ENCODE peak calls at places on chromosomes 3 and 15, in four cellular contexts. D, E, A and L are unnamed samples.

GRCh38 chr3:169028716-169029115 is 634.8 kb downstream of the MECOM start:
- DNase-seq in D (no peak), E (no peak), A (no peak), L (no peak)

GRCh38 chr3:37899711-37900306 is 38.1 kb downstream of the CTDSPL start:
- DNase-seq in D (no peak), E (no peak), A (no peak), L (no peak)

GRCh38 chr3:94694894-94695293 is 632.0 kb downstream of the NSUN3 start:
- DNase-seq in D (no peak), E (no peak), A (peak; percentile 19), L (no peak)

GRCh38 chr3:108241721-108242120 is 19.5 kb upstream of the IFT57 start:
- DNase-seq in D (no peak), E (no peak), A (no peak), L (no peak)

GRCh38 chr15:67178569-67179210 is 75.8 kb downstream of the AAGAB start:
- DNase-seq in D (peak; percentile 98), E (no peak), A (peak; percentile 99), L (peak; percentile 99)

GRCh38 chr3:122956685-122957455 is 70.7 kb downstream of the SEMA5B start:
- DNase-seq in D (no peak), E (no peak), A (no peak), L (no peak)

GRCh38 chr3:147218976-147219375 is 187.4 kb downstream of the ZIC4 start:
- DNase-seq in D (no peak), E (no peak), A (peak; percentile 29), L (no peak)

GRCh38 chr15:53835309-53835708 is 75.8 kb upstream of the WDR72 start:
- DNase-seq in D (no peak), E (no peak), A (no peak), L (no peak)

GRCh38 chr15:42723068-42723467 is 13.9 kb downstream of the CDAN1 start:
- DNase-seq in D (no peak), E (no peak), A (peak; percentile 36), L (no peak)

GRCh38 chr15:66748320-66748779 is 46.3 kb downstream of the SMAD6 start:
- DNase-seq in D (peak; percentile 62), E (no peak), A (peak; percentile 90), L (peak; percentile 85)

GRCh38 chr3:120025520-120025919 is 68.7 kb downstream of the GSK3B start:
- DNase-seq in D (no peak), E (no peak), A (no peak), L (no peak)

GRCh38 chr3:149376728-149377407 is 581 bp downstream of the TM4SF1 start:
- DNase-seq in D (no peak), E (no peak), A (peak; percentile 56), L (peak; percentile 78)

GRCh38 chr3:140216249-140216648 is 281.3 kb downstream of the CLSTN2 start:
- DNase-seq in D (no peak), E (no peak), A (peak; percentile 13), L (no peak)

GRCh38 chr3:61381745-61382392 is 130.6 kb upstream of the FHIT start:
- DNase-seq in D (peak; percentile 9), E (peak; percentile 15), A (peak; percentile 52), L (peak; percentile 21)

GRCh38 chr3:171615281-171615680 is 155.1 kb upstream of the TNIK start:
- DNase-seq in D (no peak), E (no peak), A (no peak), L (peak; percentile 31)

GRCh38 chr3:88013592-88013991 is 45.2 kb downstream of the CGGBP1 start:
- DNase-seq in D (no peak), E (no peak), A (no peak), L (no peak)

GRCh38 chr3:11185564-11186317 is 31.4 kb downstream of the HRH1 start:
- DNase-seq in D (peak; percentile 83), E (no peak), A (peak; percentile 88), L (peak; percentile 99)

GRCh38 chr15:54029076-54029475 is 50.8 kb downstream of the UNC13C start:
- DNase-seq in D (no peak), E (no peak), A (no peak), L (no peak)

GRCh38 chr3:20047341-20047779 is 7.1 kb downstream of the KAT2B start:
- DNase-seq in D (no peak), E (no peak), A (no peak), L (no peak)

GRCh38 chr3:47802734-47803477 is at the start of gene DHX30:
- DNase-seq in D (peak; percentile 68), E (peak; percentile 89), A (peak; percentile 91), L (peak; percentile 83)

GRCh38 chr15:36458406-36458805 is 121.0 kb upstream of the CDIN1 start:
- DNase-seq in D (no peak), E (no peak), A (peak; percentile 34), L (peak; percentile 20)

GRCh38 chr15:38690737-38691332 is 126.2 kb upstream of the RASGRP1 start:
- DNase-seq in D (no peak), E (peak; percentile 44), A (peak; percentile 86), L (peak; percentile 80)

GRCh38 chr3:179113903-179114302 is 34.3 kb upstream of the PIK3CA start:
- DNase-seq in D (no peak), E (no peak), A (peak; percentile 76), L (peak; percentile 55)

GRCh38 chr3:133644768-133645167 is 17.0 kb downstream of the TOPBP1 start:
- DNase-seq in D (peak; percentile 80), E (no peak), A (peak; percentile 94), L (peak; percentile 88)

GRCh38 chr3:53342353-53342752 is 5.0 kb downstream of the DCP1A start:
- DNase-seq in D (no peak), E (no peak), A (peak; percentile 57), L (peak; percentile 57)

GRCh38 chr3:59335338-59335737 is 285.5 kb upstream of the CFAP20DC start:
- DNase-seq in D (no peak), E (no peak), A (no peak), L (no peak)

GRCh38 chr15:38695249-38696119 is 130.9 kb upstream of the RASGRP1 start:
- DNase-seq in D (no peak), E (no peak), A (no peak), L (no peak)

GRCh38 chr3:131110087-131110486 is 83.4 kb downstream of the NEK11 start:
- DNase-seq in D (peak; percentile 63), E (no peak), A (peak; percentile 92), L (peak; percentile 55)

GRCh38 chr15:67521770-67522568 is 1.0 kb downstream of the C15orf61 start:
- DNase-seq in D (no peak), E (peak; percentile 22), A (peak; percentile 43), L (peak; percentile 72)

GRCh38 chr15:41115088-41115651 is 910 bp downstream of the INO80 start:
- DNase-seq in D (peak; percentile 8), E (no peak), A (peak; percentile 72), L (peak; percentile 33)